ENCODE peak calls at places on chromosomes 12 and 14, in eight cellular contexts. C, X, P, G, B, Y, F and W are unnamed samples.

GRCh38 chr12:45439039-45439438 is 223.1 kb downstream of the ANO6 start:
- DNase-seq in C (no peak), X (no peak), P (peak; percentile 8), G (no peak), B (no peak), Y (no peak), F (no peak), W (no peak)

GRCh38 chr12:24081581-24081980 is 132.1 kb upstream of the SOX5 start:
- DNase-seq in C (no peak), X (no peak), P (no peak), G (no peak), B (no peak), Y (no peak), F (no peak), W (no peak)

GRCh38 chr12:8609061-8609570 is 3.5 kb downstream of the AICDA start:
- DNase-seq in C (peak; percentile 33), X (peak; percentile 54), P (peak; percentile 35), G (peak; percentile 60), B (no peak), Y (no peak), F (no peak), W (no peak)

GRCh38 chr12:49899921-49900320 is 3.8 kb downstream of the FAIM2 start:
- DNase-seq in C (no peak), X (no peak), P (no peak), G (no peak), B (peak; percentile 46), Y (no peak), F (no peak), W (no peak)

GRCh38 chr12:24396266-24396665 is 446.8 kb upstream of the SOX5 start:
- DNase-seq in C (no peak), X (no peak), P (no peak), G (no peak), B (no peak), Y (no peak), F (no peak), W (no peak)

GRCh38 chr14:24481622-24482324 is 26.3 kb downstream of the CMA1 start:
- DNase-seq in C (peak; percentile 87), X (peak; percentile 82), P (peak; percentile 44), G (no peak), B (no peak), Y (no peak), F (peak; percentile 83), W (peak; percentile 29)

GRCh38 chr14:50123062-50123461 is 6.7 kb upstream of the VCPKMT start:
- DNase-seq in C (no peak), X (no peak), P (no peak), G (no peak), B (no peak), Y (no peak), F (no peak), W (no peak)

GRCh38 chr12:65623507-65623906 is 200.8 kb upstream of the HMGA2 start:
- DNase-seq in C (no peak), X (no peak), P (no peak), G (no peak), B (no peak), Y (no peak), F (no peak), W (no peak)

GRCh38 chr14:71610797-71611196 is 321.4 kb upstream of the RGS6 start:
- DNase-seq in C (no peak), X (no peak), P (no peak), G (no peak), B (no peak), Y (no peak), F (no peak), W (no peak)

GRCh38 chr12:46773537-46773936 is 52.3 kb downstream of the SLC38A4 start:
- DNase-seq in C (no peak), X (no peak), P (no peak), G (peak; percentile 18), B (no peak), Y (no peak), F (no peak), W (no peak)

GRCh38 chr12:49232940-49233841 is 31.7 kb upstream of the TUBA1C start:
- DNase-seq in C (peak; percentile 62), X (no peak), P (no peak), G (peak; percentile 52), B (peak; percentile 80), Y (no peak), F (peak; percentile 82), W (no peak)

GRCh38 chr14:43449291-43449690 is 1057.8 kb downstream of the FSCB start:
- DNase-seq in C (no peak), X (no peak), P (no peak), G (peak; percentile 28), B (no peak), Y (no peak), F (no peak), W (no peak)

GRCh38 chr12:114681149-114681849 is 2.7 kb downstream of the TBX3 start:
- DNase-seq in C (no peak), X (no peak), P (no peak), G (peak; percentile 70), B (no peak), Y (peak; percentile 81), F (no peak), W (no peak)

GRCh38 chr14:36346052-36346451 is 25.6 kb upstream of the MBIP start:
- DNase-seq in C (no peak), X (no peak), P (no peak), G (no peak), B (no peak), Y (no peak), F (no peak), W (no peak)

GRCh38 chr12:4111010-4111409 is 162.6 kb upstream of the CCND2 start:
- DNase-seq in C (no peak), X (no peak), P (no peak), G (no peak), B (no peak), Y (no peak), F (no peak), W (no peak)

GRCh38 chr12:6551496-6552139 is 4.2 kb downstream of the IFFO1 start:
- DNase-seq in C (no peak), X (no peak), P (no peak), G (peak; percentile 54), B (peak; percentile 73), Y (no peak), F (peak; percentile 76), W (no peak)

GRCh38 chr12:123106640-123107359 is 44.1 kb downstream of the PITPNM2 start:
- DNase-seq in C (no peak), X (no peak), P (no peak), G (no peak), B (no peak), Y (no peak), F (peak; percentile 93), W (no peak)

GRCh38 chr14:77763978-77764377 is 3.0 kb upstream of the SNW1 start:
- DNase-seq in C (no peak), X (no peak), P (no peak), G (no peak), B (no peak), Y (no peak), F (no peak), W (no peak)

GRCh38 chr12:113072136-113072535 is 15.6 kb downstream of the DTX1 start:
- DNase-seq in C (no peak), X (no peak), P (no peak), G (no peak), B (no peak), Y (no peak), F (no peak), W (no peak)

GRCh38 chr12:47946413-47947107 is 16.8 kb upstream of the TMEM106C start:
- DNase-seq in C (no peak), X (peak; percentile 57), P (no peak), G (peak; percentile 17), B (peak; percentile 42), Y (no peak), F (no peak), W (no peak)

GRCh38 chr12:6828671-6829531 is 694 bp downstream of the P3H3 start:
- DNase-seq in C (peak; percentile 72), X (no peak), P (no peak), G (peak; percentile 57), B (peak; percentile 84), Y (peak; percentile 93), F (peak; percentile 82), W (no peak)

GRCh38 chr14:104981699-104982541 is 3.7 kb upstream of the CLBA1 start:
- DNase-seq in C (peak; percentile 9), X (no peak), P (no peak), G (no peak), B (peak; percentile 55), Y (no peak), F (peak; percentile 72), W (no peak)

GRCh38 chr12:62698701-62699101 is 232.1 kb downstream of the MON2 start:
- DNase-seq in C (no peak), X (no peak), P (no peak), G (peak; percentile 54), B (no peak), Y (no peak), F (no peak), W (no peak)

GRCh38 chr12:1605129-1606020 is 11.0 kb upstream of the FBXL14 start:
- DNase-seq in C (peak; percentile 48), X (peak; percentile 62), P (peak; percentile 78), G (peak; percentile 83), B (peak; percentile 90), Y (peak; percentile 92), F (peak; percentile 87), W (no peak)
- TF ChIP-seq CTCF in C (peak; percentile 41), X (peak; percentile 57), P (peak; percentile 77), G (peak; percentile 79), B (peak; percentile 86), Y (peak; percentile 62), F (peak; percentile 85), W (peak; percentile 84)

DNA sequence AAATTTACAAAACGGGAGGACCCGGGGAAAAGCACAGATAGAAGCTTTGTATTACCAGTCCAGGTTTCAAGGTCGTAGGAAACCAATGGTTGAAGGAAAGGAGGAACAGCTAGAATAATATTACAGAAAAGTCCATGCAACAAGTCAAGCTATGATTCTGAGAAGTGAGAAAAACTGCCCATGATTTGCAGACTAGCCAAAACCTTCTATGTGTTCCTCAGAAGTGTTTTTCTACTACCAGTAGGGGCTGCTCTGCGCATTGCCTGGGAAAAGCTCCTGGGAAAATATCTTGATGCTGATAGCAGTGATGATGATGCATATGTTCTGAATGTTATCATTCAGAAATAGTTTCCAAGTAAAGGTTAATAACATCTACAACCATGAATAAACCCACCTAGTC is 2.2 kb downstream of the PDZRN4 start:
- DNase-seq in C (no peak), X (no peak), P (no peak), G (no peak), B (peak; percentile 67), Y (no peak), F (no peak), W (no peak)
- TF ChIP-seq CTCF in C (no peak), X (peak; percentile 22), P (peak; percentile 62), G (peak; percentile 30), B (peak; percentile 52), Y (no peak), F (no peak), W (peak; percentile 24)

DNA sequence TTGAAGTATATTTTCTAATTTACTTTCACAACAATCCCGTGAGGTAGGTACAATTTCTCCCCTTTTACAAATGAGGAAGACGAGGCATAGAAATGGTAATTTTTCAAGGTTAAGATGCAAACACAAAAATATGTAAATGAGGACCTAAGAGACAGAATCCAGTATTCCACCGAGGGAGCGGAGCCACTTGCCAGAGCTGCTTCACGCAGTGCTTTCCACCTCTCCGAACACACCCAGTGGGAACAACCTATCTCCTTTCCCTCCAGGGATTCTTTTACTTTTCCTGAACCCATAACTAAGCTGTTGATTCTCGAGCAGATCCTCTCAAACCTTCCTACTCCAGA is 1.6 kb downstream of the DDHD1 start:
- DNase-seq in C (no peak), X (no peak), P (no peak), G (no peak), B (no peak), Y (no peak), F (no peak), W (no peak)
- TF ChIP-seq CTCF in C (no peak), X (no peak), P (no peak), G (no peak), B (no peak), Y (no peak), F (no peak), W (no peak)

GRCh38 chr14:91892918-91893527 is 25.7 kb upstream of the TC2N start:
- DNase-seq in C (peak; percentile 62), X (peak; percentile 33), P (peak; percentile 23), G (no peak), B (peak; percentile 39), Y (no peak), F (no peak), W (no peak)
- TF ChIP-seq CTCF in C (peak; percentile 51), X (peak; percentile 7), P (peak; percentile 83), G (peak; percentile 18), B (no peak), Y (no peak), F (no peak), W (peak; percentile 76)